ENCODE peak calls at places on chromosome 3, in seven cellular contexts. C is T-helper 2 cell; H is A172; Z is central memory CD4-positive, alpha-beta T cell; X is activated B cell treated with CpG ODN at 0.5 μM for 24 hours; A is natural killer cell; E is NCI-H526 treated with DMSO at 0.1 percent for 48 hours. R is an unnamed sample.

GRCh38 chr3:128749035-128749434 is 23.1 kb downstream of the RAB7A start:
- DNase-seq in C (no peak), H (no peak), Z (no peak), X (no peak), A (no peak), E (no peak), R (no peak)

GRCh38 chr3:186669378-186670084 is 3.7 kb downstream of the HRG start:
- DNase-seq in C (no peak), H (no peak), Z (no peak), X (no peak), A (no peak), E (no peak), R (no peak)

GRCh38 chr3:56691165-56692000 is 8.3 kb upstream of the TASOR start:
- DNase-seq in C (no peak), H (peak), Z (no peak), X (no peak), A (no peak), E (no peak), R (no peak)

GRCh38 chr3:69324362-69325025 is 61.4 kb downstream of the FRMD4B start:
- DNase-seq in C (no peak), H (no peak), Z (no peak), X (no peak), A (no peak), E (peak), R (no peak)

GRCh38 chr3:129116482-129116946 is 5.1 kb downstream of the RAB43 start:
- DNase-seq in C (no peak), H (no peak), Z (peak), X (no peak), A (no peak), E (no peak), R (no peak)

GRCh38 chr3:157540656-157541055 is 37.4 kb upstream of the VEPH1 start:
- DNase-seq in C (no peak), H (no peak), Z (no peak), X (no peak), A (no peak), E (no peak), R (no peak)

GRCh38 chr3:70716832-70717231 is 404.4 kb upstream of the MDFIC2 start:
- DNase-seq in C (no peak), H (peak), Z (no peak), X (no peak), A (no peak), E (no peak), R (no peak)

GRCh38 chr3:29099296-29099695 is 181.6 kb upstream of the RBMS3 start:
- DNase-seq in C (no peak), H (no peak), Z (no peak), X (no peak), A (no peak), E (no peak), R (no peak)

GRCh38 chr3:195197764-195198423 is 73.1 kb downstream of the XXYLT1 start:
- DNase-seq in C (no peak), H (peak), Z (no peak), X (no peak), A (no peak), E (no peak), R (no peak)

GRCh38 chr3:150062492-150062891 is 91.8 kb upstream of the PFN2 start:
- DNase-seq in C (no peak), H (peak), Z (no peak), X (no peak), A (no peak), E (no peak), R (no peak)

GRCh38 chr3:64470436-64470835 is 217.4 kb downstream of the ADAMTS9 start:
- DNase-seq in C (no peak), H (no peak), Z (no peak), X (no peak), A (no peak), E (no peak), R (no peak)

GRCh38 chr3:71912839-71913495 is 128.0 kb upstream of the PROK2 start:
- DNase-seq in C (no peak), H (no peak), Z (no peak), X (no peak), A (no peak), E (no peak), R (no peak)

GRCh38 chr3:124695369-124695768 is 34.9 kb upstream of the UMPS start:
- DNase-seq in C (no peak), H (no peak), Z (no peak), X (no peak), A (no peak), E (no peak), R (no peak)